ENCODE peak calls at places on chromosomes 11 and 22, in four cellular contexts. P is KG1; C is activated T-helper 9 cell treated with anti-CD3 and anti-CD28 coated beads, Interleukin-2, amount 50 U/mL, for 16 hours; M is stimulated activated CD4-positive, alpha-beta T cell treated with anti-CD3 and anti-CD28 coated beads, Interleukin-12 subunit alpha, Interleukin-12 subunit beta, amount 100 ng/mL, for 24 hours. X is an unnamed sample.

GRCh38 chr11:28539239-28540025 is 431.2 kb downstream of the METTL15 start:
- DNase-seq in P (no peak), M (no peak), C (no peak), X (no peak)

GRCh38 chr11:68994891-68995280 is 14.1 kb upstream of the MRGPRD start:
- DNase-seq in M (no peak), P (no peak), C (no peak), X (no peak)

GRCh38 chr11:19370100-19370861 is 129.5 kb upstream of the E2F8 start:
- DNase-seq in C (no peak), P (no peak), M (no peak), X (no peak)

GRCh38 chr22:37951305-37951704 is 2.1 kb downstream of the C22orf23 start:
- DNase-seq in M (no peak), C (no peak), P (no peak), X (no peak)

GRCh38 chr11:10309163-10310093 is 4.6 kb downstream of the ADM start:
- DNase-seq in C (no peak), P (no peak), M (no peak), X (no peak)

GRCh38 chr11:110505514-110506284 is 76.0 kb downstream of the FDX1 start:
- DNase-seq in P (no peak), M (no peak), C (no peak), X (no peak)

GRCh38 chr11:72240461-72241289 is 3.3 kb downstream of the PHOX2A start:
- DNase-seq in C (no peak), P (no peak), M (no peak), X (peak)

GRCh38 chr22:20159088-20159487 is 8.2 kb upstream of the CCDC188 start:
- DNase-seq in M (no peak), P (no peak), C (no peak), X (no peak)

GRCh38 chr11:117587416-117587815 is 209.6 kb downstream of the DSCAML1 start:
- DNase-seq in M (no peak), P (no peak), C (no peak), X (no peak)

GRCh38 chr11:2549080-2549479 is 104.3 kb downstream of the KCNQ1 start:
- DNase-seq in P (no peak), C (no peak), M (no peak), X (no peak)

GRCh38 chr11:78424334-78425270 is 7.0 kb upstream of the GAB2 start:
- DNase-seq in P (peak), M (no peak), C (no peak), X (no peak)

GRCh38 chr11:2724653-2725366 is 25.0 kb upstream of the KCNQ1OT1 start:
- DNase-seq in M (no peak), C (no peak), P (no peak), X (no peak)

GRCh38 chr11:2929511-2929879 is 275 bp upstream of the PHLDA2 start:
- DNase-seq in P (no peak), M (no peak), C (peak), X (no peak)

GRCh38 chr11:121755191-121755590 is 302.4 kb upstream of the SORL1-AS1 start:
- DNase-seq in P (no peak), C (no peak), M (no peak), X (no peak)

GRCh38 chr11:91435694-91436375 is 788.8 kb upstream of the FAT3 start:
- DNase-seq in P (no peak), M (no peak), C (no peak), X (no peak)

GRCh38 chr11:62142043-62142375 is 18.2 kb downstream of the INCENP start:
- DNase-seq in M (no peak), P (no peak), C (no peak), X (no peak)

GRCh38 chr11:62554377-62554776 is 7.8 kb upstream of the AHNAK start:
- DNase-seq in M (no peak), P (no peak), C (no peak), X (no peak)

GRCh38 chr11:11963842-11964773 is 44.3 kb downstream of the DKK3 start:
- DNase-seq in M (no peak), P (no peak), C (no peak), X (no peak)

GRCh38 chr22:26986051-26986881 is 328.9 kb downstream of the MIAT start:
- DNase-seq in P (no peak), C (no peak), M (no peak), X (no peak)

GRCh38 chr11:122226810-122227379 is 110.9 kb upstream of the BLID start:
- DNase-seq in M (no peak), C (no peak), P (no peak), X (no peak)